ENCODE peak calls at places on chromosomes 13 and 19, in five cellular contexts. R, D, W, T and K are unnamed samples.

GRCh38 chr19:3058009-3058820 is 4.1 kb downstream of the TLE5 start:
- DNase-seq in R (no peak), W (no peak), T (no peak), D (no peak), K (no peak)

GRCh38 chr19:6125571-6125989 is 9.9 kb upstream of the ACSBG2 start:
- DNase-seq in D (peak), T (peak), W (peak), R (peak), K (peak)

GRCh38 chr13:50334944-50335343 is 319.7 kb downstream of the KCNRG start:
- DNase-seq in D (no peak), T (no peak), W (no peak), R (no peak), K (no peak)

GRCh38 chr13:23504188-23504587 is 66.0 kb upstream of the TNFRSF19 start:
- DNase-seq in D (no peak), W (no peak), T (no peak), R (peak), K (no peak)

GRCh38 chr19:6047741-6048231 is 62.5 kb downstream of the RFX2 start:
- DNase-seq in W (no peak), R (peak), D (peak), T (peak), K (peak)

GRCh38 chr13:105928901-105929300 is 606.6 kb downstream of the EFNB2 start:
- DNase-seq in D (no peak), W (no peak), R (no peak), T (no peak), K (no peak)

GRCh38 chr13:40158218-40158617 is 502.8 kb downstream of the COG6 start:
- DNase-seq in W (no peak), R (no peak), T (no peak), D (no peak), K (no peak)

GRCh38 chr19:32830231-32831014 is 39.1 kb downstream of the SLC7A9 start:
- DNase-seq in T (no peak), R (no peak), D (no peak), W (no peak), K (no peak)

GRCh38 chr19:27770095-27770494 is 1442.9 kb downstream of the UQCRFS1 start:
- DNase-seq in R (no peak), T (no peak), D (no peak), W (no peak), K (no peak)

GRCh38 chr13:35787937-35788336 is 311.4 kb upstream of the MAB21L1 start:
- DNase-seq in W (no peak), R (peak), D (no peak), T (no peak), K (peak)

GRCh38 chr13:19150712-19151228 is 30.9 kb downstream of the TUBA3C start:
- DNase-seq in T (no peak), R (no peak), D (no peak), W (no peak), K (no peak)

GRCh38 chr13:44063881-44064280 is 184.2 kb downstream of the LACC1 start:
- DNase-seq in R (no peak), W (no peak), T (no peak), D (no peak), K (no peak)

GRCh38 chr19:17871878-17872250 is at the start of gene SLC5A5:
- DNase-seq in W (no peak), R (no peak), D (no peak), T (no peak), K (no peak)

GRCh38 chr13:97185291-97185690 is 36.8 kb upstream of the MBNL2 start:
- DNase-seq in W (no peak), T (no peak), R (no peak), D (no peak), K (no peak)

GRCh38 chr19:604355-604754 is 14.7 kb downstream of the HCN2 start:
- DNase-seq in D (no peak), R (peak), W (no peak), T (peak), K (no peak)

GRCh38 chr19:11345122-11345752 is 831 bp downstream of the TMEM205 start:
- DNase-seq in W (no peak), R (no peak), T (peak), D (no peak), K (no peak)

GRCh38 chr13:99182439-99182838 is 18.2 kb upstream of the UBAC2 start:
- DNase-seq in R (no peak), T (no peak), W (no peak), D (no peak), K (no peak)

GRCh38 chr13:80952158-80952557 is 611.2 kb upstream of the SPRY2 start:
- DNase-seq in W (no peak), T (no peak), R (no peak), D (no peak), K (no peak)

GRCh38 chr13:87669379-87669978 is 1.7 kb upstream of the SLITRK5 start:
- DNase-seq in R (peak), D (peak), W (no peak), T (peak), K (peak)

GRCh38 chr13:22311734-22312404 is 641.0 kb downstream of the FGF9 start:
- DNase-seq in D (no peak), R (no peak), T (no peak), W (no peak), K (no peak)

GRCh38 chr19:14091885-14092462 is 1.4 kb upstream of the SAMD1 start:
- DNase-seq in R (no peak), T (no peak), W (no peak), D (peak), K (no peak)

GRCh38 chr19:44303976-44304568 is 753 bp downstream of the ZNF235 start:
- DNase-seq in R (peak), W (no peak), T (no peak), D (peak), K (peak)

GRCh38 chr19:49520705-49521319 is 7.0 kb upstream of the RCN3 start:
- DNase-seq in D (no peak), T (peak), R (no peak), W (no peak), K (no peak)

GRCh38 chr13:51861728-51862300 is at the start of gene CCDC70:
- DNase-seq in D (no peak), R (no peak), T (no peak), W (no peak), K (no peak)

GRCh38 chr13:86729206-86729605 is 930.0 kb upstream of the SLITRK6 start:
- DNase-seq in D (no peak), W (no peak), T (no peak), R (no peak), K (no peak)

GRCh38 chr13:33785384-33785783 is 32.6 kb upstream of the RFC3 start:
- DNase-seq in R (no peak), W (no peak), T (no peak), D (no peak), K (no peak)

GRCh38 chr19:52600639-52601024 is 30.5 kb downstream of the ZNF701 start:
- DNase-seq in R (no peak), T (peak), D (peak), W (peak), K (no peak)

GRCh38 chr19:41698746-41699230 is 9.6 kb upstream of the CEACAM5 start:
- DNase-seq in T (peak), D (no peak), R (no peak), W (no peak), K (no peak)

GRCh38 chr19:2494447-2495129 is 18.7 kb downstream of the GADD45B start:
- DNase-seq in D (no peak), T (peak), W (peak), R (peak), K (no peak)

GRCh38 chr13:72141845-72142470 is 275.0 kb upstream of the DACH1 start:
- DNase-seq in D (peak), R (no peak), T (no peak), W (no peak), K (no peak)

GRCh38 chr19:55091955-55092354 is 16.3 kb downstream of the EPS8L1 start:
- DNase-seq in W (no peak), R (peak), T (no peak), D (no peak), K (no peak)